ENCODE peak calls at places on chromosomes 2 and 18, in four cellular contexts. S is lung, O is left lung, Z is suprapubic skin. D is an unnamed sample.

GRCh38 chr2:162025121-162025911 is 48.7 kb downstream of the DPP4 start:
- DNase-seq in Z (no peak), O (no peak), S (no peak), D (no peak)

GRCh38 chr2:195407782-195408181 is 249.2 kb upstream of the SLC39A10 start:
- DNase-seq in O (no peak), Z (no peak), S (no peak), D (no peak)

GRCh38 chr2:55995206-55995605 is 71.6 kb upstream of the EFEMP1 start:
- DNase-seq in O (no peak), Z (no peak), S (no peak), D (no peak)

GRCh38 chr2:57396364-57397098 is 650.1 kb upstream of the VRK2 start:
- DNase-seq in O (no peak), S (no peak), Z (no peak), D (no peak)

GRCh38 chr2:15472133-15472532 is 89.0 kb downstream of the NBAS start:
- DNase-seq in Z (no peak), S (no peak), O (no peak), D (no peak)

GRCh38 chr2:216221806-216222205 is 112.7 kb downstream of the XRCC5 start:
- DNase-seq in Z (no peak), O (no peak), S (no peak), D (no peak)

GRCh38 chr2:58133395-58133794 is 86.8 kb downstream of the VRK2 start:
- DNase-seq in Z (no peak), S (no peak), O (no peak), D (no peak)

GRCh38 chr2:195891081-195891480 is 177.6 kb downstream of the DNAH7 start:
- DNase-seq in Z (no peak), O (no peak), S (no peak), D (no peak)

GRCh38 chr18:55522011-55522410 is 66.0 kb downstream of the TCF4 start:
- DNase-seq in O (no peak), S (no peak), Z (no peak), D (peak)

GRCh38 chr18:46711444-46711863 is 45.4 kb downstream of the ST8SIA5 start:
- DNase-seq in S (no peak), O (no peak), Z (no peak), D (peak)

GRCh38 chr18:54679318-54680149 is 88.5 kb downstream of the DYNAP start:
- DNase-seq in Z (no peak), O (no peak), S (no peak), D (no peak)

GRCh38 chr2:3268705-3269029 is 109.0 kb downstream of the EIPR1 start:
- DNase-seq in Z (peak), S (no peak), O (peak), D (no peak)

GRCh38 chr2:99643824-99644787 is 154.3 kb upstream of the REV1 start:
- DNase-seq in O (no peak), S (no peak), Z (no peak), D (peak)

GRCh38 chr18:10787293-10787901 is 261.6 kb downstream of the NAPG start:
- DNase-seq in S (peak), O (no peak), Z (no peak), D (peak)

GRCh38 chr2:30664761-30665358 is 142.4 kb downstream of the CAPN13 start:
- DNase-seq in O (no peak), S (peak), Z (no peak), D (no peak)

GRCh38 chr2:71934595-71935263 is 212.9 kb downstream of the CYP26B1 start:
- DNase-seq in O (no peak), S (peak), Z (no peak), D (peak)

GRCh38 chr2:201854841-201855240 is 48.5 kb downstream of the CDK15 start:
- DNase-seq in O (no peak), S (no peak), Z (no peak), D (no peak)

GRCh38 chr2:150887926-150888325 is 373.7 kb downstream of the RBM43 start:
- DNase-seq in S (no peak), Z (no peak), O (no peak), D (no peak)

GRCh38 chr18:68549257-68549871 is 165.5 kb downstream of the TMX3 start:
- DNase-seq in Z (no peak), O (no peak), S (no peak), D (no peak)

GRCh38 chr2:200054681-200055468 is 99.5 kb downstream of the MAIP1 start:
- DNase-seq in O (peak), S (no peak), Z (no peak), D (peak)
- TF ChIP-seq CTCF in O (no peak), S (no peak), Z (no peak), D (peak)

GRCh38 chr18:27685807-27686412 is 491.0 kb downstream of the CDH2 start:
- DNase-seq in S (no peak), Z (no peak), O (no peak), D (peak)
- TF ChIP-seq CTCF in S (no peak), Z (no peak), O (peak), D (peak)

DNA sequence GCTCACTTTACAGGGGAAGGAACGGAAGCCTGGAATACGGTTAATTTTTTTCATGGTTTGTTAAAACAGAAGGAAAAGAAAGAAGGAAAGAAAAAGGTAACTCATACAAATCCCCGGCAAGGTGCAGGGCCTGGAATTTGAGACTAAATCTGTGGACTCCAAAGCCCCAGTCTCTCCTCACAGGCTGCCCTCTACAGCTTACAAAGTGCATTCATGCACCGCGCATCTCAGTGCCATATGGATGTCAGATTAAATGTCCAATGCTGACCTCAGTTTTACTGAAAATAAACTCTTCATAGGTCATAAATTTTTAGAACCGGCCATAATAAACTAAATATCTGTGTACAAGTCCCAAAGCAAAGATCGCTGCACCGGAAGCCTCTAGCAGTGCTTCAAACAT is 17.8 kb downstream of the ST6GAL2 start:
- DNase-seq in Z (no peak), S (no peak), O (no peak), D (no peak)
- TF ChIP-seq CTCF in Z (no peak), S (no peak), O (no peak), D (peak)

DNA sequence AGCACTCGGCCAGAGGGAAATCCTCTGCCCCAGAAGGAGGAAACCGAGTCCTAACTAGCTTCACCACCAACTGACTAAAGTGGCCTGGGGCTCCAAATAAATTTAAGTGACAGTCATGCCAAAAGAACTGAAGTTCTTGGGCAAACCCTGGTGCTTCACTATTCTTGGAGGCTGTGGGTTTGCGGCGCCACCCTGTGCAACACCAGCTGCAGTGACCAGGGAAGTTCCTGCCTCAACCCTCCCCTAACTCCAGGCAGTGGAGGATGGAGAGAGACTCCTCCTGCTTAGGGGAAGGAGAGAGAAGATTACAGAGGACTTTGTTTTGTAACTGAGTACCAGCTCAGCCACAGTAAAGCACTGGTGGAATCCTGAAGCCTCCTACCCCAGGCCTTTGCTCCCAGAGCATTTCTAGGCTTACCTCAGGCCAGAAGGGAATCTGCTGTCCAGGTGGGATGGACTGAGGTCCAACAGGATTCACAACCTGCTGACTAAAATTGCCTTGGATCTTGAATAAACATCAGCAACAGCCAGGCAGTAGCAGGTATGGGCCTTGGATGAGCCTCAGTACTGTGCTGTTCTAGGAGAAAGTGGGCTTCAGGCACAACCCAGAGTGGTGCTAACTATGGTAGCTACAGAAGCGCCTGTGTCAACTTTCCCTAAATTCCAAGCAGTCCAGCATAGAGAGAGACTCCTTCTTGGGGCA is 29.4 kb upstream of the BMP10 start:
- DNase-seq in O (no peak), Z (no peak), S (no peak), D (no peak)
- TF ChIP-seq CTCF in O (no peak), Z (no peak), S (no peak), D (no peak)

GRCh38 chr2:709138-709779 is 32.1 kb upstream of the TMEM18 start:
- DNase-seq in Z (no peak), O (no peak), S (no peak), D (no peak)
- TF ChIP-seq CTCF in Z (no peak), O (no peak), S (no peak), D (no peak)

D was measured in WERI-Rb-1.